ENCODE peak calls at places on chromosomes 13 and 19, in nine cellular contexts. D, P, W, T, V, K, G, U and X are unnamed samples.
A peak's percentile ranks its signal among the peaks of the same experiment; 100 is the strongest.

GRCh38 chr13:24272452-24273161 is 36.8 kb upstream of the C1QTNF9 start:
- DNase-seq in T (peak; percentile 44), W (no peak), V (no peak), D (no peak), U (no peak), G (peak; percentile 9), K (no peak), P (no peak), X (no peak)

GRCh38 chr19:6099633-6100032 is 10.7 kb downstream of the RFX2 start:
- DNase-seq in G (no peak), K (no peak), V (no peak), P (no peak), U (no peak), T (no peak), D (no peak), W (no peak), X (no peak)

GRCh38 chr13:31200636-31200970 is 828 bp downstream of the B3GLCT start:
- DNase-seq in G (no peak), U (peak; percentile 29), P (peak; percentile 7), W (no peak), D (no peak), T (no peak), K (peak; percentile 63), V (peak; percentile 33), X (peak; percentile 5)

GRCh38 chr19:47305309-47305751 is 4.3 kb upstream of the C5AR1 start:
- DNase-seq in U (peak; percentile 95), D (peak; percentile 77), V (peak; percentile 71), G (peak; percentile 65), K (peak; percentile 75), T (peak; percentile 81), W (peak; percentile 99), P (peak; percentile 73), X (peak; percentile 81)

GRCh38 chr13:19993024-19993423 is 34.5 kb downstream of the ZMYM2 start:
- DNase-seq in U (no peak), D (no peak), G (no peak), T (no peak), P (no peak), W (no peak), K (no peak), V (no peak), X (no peak)

GRCh38 chr13:41848435-41849255 is 112.3 kb downstream of the VWA8 start:
- DNase-seq in D (no peak), T (no peak), W (peak; percentile 59), K (no peak), U (peak; percentile 36), G (no peak), P (peak; percentile 38), V (no peak), X (no peak)

GRCh38 chr13:94702181-94703041 is 9.9 kb downstream of the SOX21 start:
- DNase-seq in U (no peak), K (no peak), D (no peak), W (no peak), T (peak; percentile 20), V (no peak), G (no peak), P (no peak), X (no peak)

GRCh38 chr19:3035542-3036118 is 6.5 kb upstream of the TLE2 start:
- DNase-seq in K (peak; percentile 96), U (peak; percentile 99), G (peak; percentile 94), T (peak; percentile 98), D (peak; percentile 100), V (peak; percentile 98), W (peak; percentile 99), P (peak; percentile 99), X (peak; percentile 98)

GRCh38 chr13:39942177-39942900 is 286.9 kb downstream of the COG6 start:
- DNase-seq in K (no peak), W (no peak), D (no peak), T (no peak), P (no peak), U (no peak), G (no peak), V (no peak), X (no peak)

DNA sequence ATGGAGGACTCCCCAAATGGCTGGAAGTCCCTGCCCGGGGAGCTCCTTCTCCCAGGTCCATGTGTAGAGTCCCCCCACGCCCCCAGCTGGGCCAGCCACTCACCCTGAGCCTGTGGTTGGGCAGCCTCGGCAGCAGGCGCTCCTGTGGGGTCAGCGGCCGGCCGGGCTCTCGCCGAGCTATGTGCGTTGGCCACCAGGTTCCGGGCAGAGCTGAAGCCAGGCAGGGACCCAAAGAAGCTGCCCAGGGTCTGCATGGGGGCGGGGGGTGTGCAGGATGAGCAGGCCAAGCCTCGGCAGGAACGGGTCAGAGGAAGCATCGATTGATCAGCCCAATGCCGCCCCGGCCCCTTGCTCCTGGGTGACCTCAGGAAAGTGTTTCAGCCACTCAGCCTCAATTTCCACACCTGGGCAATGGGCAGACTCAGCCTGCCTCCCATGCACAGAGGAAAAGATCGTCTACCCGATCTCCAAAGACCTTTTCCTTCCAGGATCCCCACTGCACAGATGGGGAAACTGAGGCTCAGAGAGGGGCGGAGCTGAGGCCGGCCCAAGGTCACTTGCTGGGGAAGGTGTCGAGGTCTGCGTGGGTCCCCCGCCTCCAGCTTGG is 732 bp downstream of the PLIN4 start:
- DNase-seq in D (no peak), W (no peak), U (no peak), K (no peak), P (no peak), G (no peak), V (no peak), T (no peak), X (no peak)
- TF ChIP-seq CTCF in D (no peak), W (no peak), U (no peak), K (no peak), P (no peak), G (no peak), V (no peak), T (no peak), X (no peak)

GRCh38 chr13:30047154-30047874 is 196.9 kb upstream of the UBL3 start:
- DNase-seq in P (no peak), T (no peak), K (no peak), D (no peak), U (no peak), V (no peak), G (no peak), W (no peak), X (no peak)

GRCh38 chr13:30049692-30050091 is 199.3 kb upstream of the UBL3 start:
- DNase-seq in U (no peak), W (no peak), G (peak; percentile 73), P (no peak), T (no peak), D (no peak), K (no peak), V (no peak), X (peak; percentile 44)

GRCh38 chr13:30051531-30052060 is 201.2 kb upstream of the UBL3 start:
- DNase-seq in D (no peak), U (no peak), T (no peak), P (no peak), K (no peak), G (peak; percentile 5), W (no peak), V (no peak), X (no peak)

GRCh38 chr13:30053904-30054303 is 203.5 kb upstream of the UBL3 start:
- DNase-seq in G (no peak), P (no peak), U (no peak), W (no peak), V (no peak), T (no peak), K (no peak), D (no peak), X (no peak)

GRCh38 chr13:30052127-30052526 is 201.7 kb upstream of the UBL3 start:
- DNase-seq in P (no peak), D (no peak), U (no peak), V (no peak), T (no peak), K (peak; percentile 6), G (no peak), W (no peak), X (no peak)
- TF ChIP-seq CTCF in P (no peak), D (no peak), U (no peak), V (no peak), T (no peak), K (no peak), G (no peak), W (no peak), X (no peak)

GRCh38 chr13:90867336-90867683 is 480.2 kb upstream of the MIR17HG start:
- DNase-seq in P (peak; percentile 64), W (peak; percentile 70), V (peak; percentile 63), T (peak; percentile 37), K (peak; percentile 78), D (peak; percentile 76), G (peak; percentile 77), U (peak; percentile 66), X (peak; percentile 73)
- TF ChIP-seq CTCF in P (peak; percentile 81), W (peak; percentile 84), V (peak; percentile 50), T (peak; percentile 84), K (peak; percentile 74), D (peak; percentile 58), G (peak; percentile 78), U (peak; percentile 89), X (peak; percentile 90)

GRCh38 chr13:98598043-98598442 is 21.1 kb upstream of the STK24 start:
- DNase-seq in T (no peak), V (no peak), K (no peak), G (no peak), P (no peak), D (no peak), W (peak; percentile 45), U (no peak), X (no peak)
- TF ChIP-seq CTCF in T (no peak), V (no peak), K (no peak), G (no peak), P (peak; percentile 29), D (no peak), W (peak; percentile 33), U (peak; percentile 14), X (peak; percentile 15)

GRCh38 chr13:106041445-106041844 is 494.0 kb downstream of the EFNB2 start:
- DNase-seq in G (peak; percentile 3), U (no peak), T (no peak), P (no peak), V (no peak), K (no peak), W (no peak), D (no peak), X (no peak)

GRCh38 chr13:106038752-106039151 is 496.7 kb downstream of the EFNB2 start:
- DNase-seq in V (no peak), G (peak; percentile 93), T (no peak), W (peak; percentile 95), U (peak; percentile 84), K (no peak), D (no peak), P (peak; percentile 76), X (peak; percentile 83)

GRCh38 chr13:106034201-106034600 is 501.3 kb downstream of the EFNB2 start:
- DNase-seq in P (no peak), T (no peak), W (peak; percentile 72), D (no peak), U (peak; percentile 56), V (no peak), K (no peak), G (no peak), X (no peak)

GRCh38 chr13:106033634-106034033 is 501.8 kb downstream of the EFNB2 start:
- DNase-seq in T (no peak), G (peak; percentile 54), D (no peak), K (no peak), P (peak; percentile 47), W (peak; percentile 85), V (no peak), U (peak; percentile 85), X (peak; percentile 19)

DNA sequence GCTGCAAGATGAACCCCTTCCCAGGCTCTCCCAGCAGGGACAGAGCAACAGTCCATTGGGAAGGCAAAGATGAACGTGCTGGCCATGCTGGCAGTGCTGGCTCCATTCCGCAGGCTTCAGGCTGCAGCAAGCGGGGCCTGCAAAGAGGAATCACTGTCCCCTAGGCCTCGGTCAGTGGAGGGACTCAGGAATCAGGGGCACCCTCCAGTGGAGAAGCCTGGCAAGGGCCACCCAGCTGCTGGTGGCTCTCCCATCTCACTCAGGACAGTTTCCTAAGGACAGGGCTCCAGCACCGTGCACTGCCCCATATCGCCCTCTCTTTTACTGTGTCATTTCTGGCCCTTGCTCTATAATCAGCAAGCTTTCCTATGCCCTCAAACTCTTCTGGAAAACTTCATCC is 498.6 kb downstream of the EFNB2 start:
- DNase-seq in D (no peak), T (peak; percentile 35), U (no peak), W (no peak), K (no peak), G (no peak), P (no peak), V (no peak), X (no peak)
- TF ChIP-seq CTCF in D (no peak), T (no peak), U (no peak), W (no peak), K (no peak), G (peak; percentile 25), P (no peak), V (no peak), X (no peak)